ENCODE peak calls at places on chromosomes 6 and 20, in ten cellular contexts. One of them, this sample, is unnamed. For H3K36me3, the result is how much of the 10 kb centered on the place peaks cover.

GRCh38 chr6:15200087-15200486 is 45.8 kb upstream of the JARID2 start:
- DNase-seq in thoracic aorta: no peak
- DNase-seq in kidney: no peak
- DNase-seq in mesenchymal stem cell: no peak
- DNase-seq in CD4-positive, CD25-positive, alpha-beta regulatory T cell: no peak
- DNase-seq in IMR-90: no peak
- DNase-seq in neuronal stem cell: no peak
- DNase-seq in kidney epithelial cell: no peak
- DNase-seq in heart right ventricle: no peak
- DNase-seq in Peyer's patch: no peak
- DNase-seq in this sample: no peak

GRCh38 chr6:78942451-78942850 is 75.1 kb downstream of the IRAK1BP1 start:
- DNase-seq in thoracic aorta: no peak
- DNase-seq in kidney: no peak
- DNase-seq in mesenchymal stem cell: peak
- DNase-seq in CD4-positive, CD25-positive, alpha-beta regulatory T cell: no peak
- DNase-seq in IMR-90: peak
- DNase-seq in neuronal stem cell: no peak
- DNase-seq in kidney epithelial cell: no peak
- DNase-seq in heart right ventricle: no peak
- DNase-seq in Peyer's patch: no peak
- DNase-seq in this sample: no peak

GRCh38 chr6:2971420-2972218 is at the start of gene SERPINB6:
- DNase-seq in thoracic aorta: peak
- DNase-seq in kidney: peak
- DNase-seq in mesenchymal stem cell: peak
- DNase-seq in CD4-positive, CD25-positive, alpha-beta regulatory T cell: peak
- DNase-seq in IMR-90: peak
- DNase-seq in neuronal stem cell: no peak
- DNase-seq in kidney epithelial cell: no peak
- DNase-seq in heart right ventricle: peak
- DNase-seq in Peyer's patch: peak
- DNase-seq in this sample: no peak

GRCh38 chr20:15642676-15643075 is 930.6 kb downstream of the KIF16B start:
- DNase-seq in thoracic aorta: no peak
- DNase-seq in kidney: no peak
- DNase-seq in mesenchymal stem cell: peak
- DNase-seq in CD4-positive, CD25-positive, alpha-beta regulatory T cell: no peak
- DNase-seq in IMR-90: peak
- DNase-seq in neuronal stem cell: no peak
- DNase-seq in kidney epithelial cell: no peak
- DNase-seq in heart right ventricle: no peak
- DNase-seq in Peyer's patch: no peak
- DNase-seq in this sample: no peak

GRCh38 chr6:170177383-170178265 is 113.3 kb downstream of the DLL1 start:
- DNase-seq in thoracic aorta: no peak
- DNase-seq in kidney: peak
- DNase-seq in mesenchymal stem cell: peak
- DNase-seq in CD4-positive, CD25-positive, alpha-beta regulatory T cell: no peak
- DNase-seq in IMR-90: no peak
- DNase-seq in neuronal stem cell: no peak
- DNase-seq in kidney epithelial cell: no peak
- DNase-seq in heart right ventricle: no peak
- DNase-seq in Peyer's patch: peak
- DNase-seq in this sample: no peak

GRCh38 chr6:144594571-144594970 is 309.4 kb downstream of the UTRN start:
- DNase-seq in thoracic aorta: no peak
- DNase-seq in kidney: no peak
- DNase-seq in mesenchymal stem cell: no peak
- DNase-seq in CD4-positive, CD25-positive, alpha-beta regulatory T cell: no peak
- DNase-seq in IMR-90: no peak
- DNase-seq in neuronal stem cell: no peak
- DNase-seq in kidney epithelial cell: no peak
- DNase-seq in heart right ventricle: no peak
- DNase-seq in Peyer's patch: no peak
- DNase-seq in this sample: no peak

GRCh38 chr20:33370296-33370695 is 31.0 kb downstream of the CDK5RAP1 start:
- DNase-seq in thoracic aorta: no peak
- DNase-seq in kidney: no peak
- DNase-seq in mesenchymal stem cell: no peak
- DNase-seq in CD4-positive, CD25-positive, alpha-beta regulatory T cell: peak
- DNase-seq in IMR-90: no peak
- DNase-seq in neuronal stem cell: no peak
- DNase-seq in kidney epithelial cell: peak
- DNase-seq in heart right ventricle: no peak
- DNase-seq in Peyer's patch: peak
- DNase-seq in this sample: no peak

GRCh38 chr20:24977336-24977735 is 15.2 kb downstream of the APMAP start:
- DNase-seq in thoracic aorta: no peak
- DNase-seq in kidney: no peak
- DNase-seq in mesenchymal stem cell: no peak
- DNase-seq in CD4-positive, CD25-positive, alpha-beta regulatory T cell: no peak
- DNase-seq in IMR-90: no peak
- DNase-seq in neuronal stem cell: no peak
- DNase-seq in kidney epithelial cell: no peak
- DNase-seq in heart right ventricle: no peak
- DNase-seq in Peyer's patch: no peak
- DNase-seq in this sample: no peak

GRCh38 chr6:43444036-43444435 is 11.3 kb downstream of the DLK2 start:
- DNase-seq in thoracic aorta: no peak
- DNase-seq in kidney: no peak
- DNase-seq in mesenchymal stem cell: no peak
- DNase-seq in CD4-positive, CD25-positive, alpha-beta regulatory T cell: no peak
- DNase-seq in IMR-90: no peak
- DNase-seq in neuronal stem cell: no peak
- DNase-seq in kidney epithelial cell: no peak
- DNase-seq in heart right ventricle: no peak
- DNase-seq in Peyer's patch: no peak
- DNase-seq in this sample: no peak

GRCh38 chr6:111764238-111765182 is 108.7 kb downstream of the FYN start:
- DNase-seq in thoracic aorta: no peak
- DNase-seq in kidney: peak
- DNase-seq in mesenchymal stem cell: no peak
- DNase-seq in CD4-positive, CD25-positive, alpha-beta regulatory T cell: peak
- DNase-seq in IMR-90: no peak
- DNase-seq in neuronal stem cell: no peak
- DNase-seq in kidney epithelial cell: no peak
- DNase-seq in heart right ventricle: no peak
- DNase-seq in Peyer's patch: peak
- DNase-seq in this sample: peak

GRCh38 chr6:18270216-18270615 is 5.9 kb upstream of the DEK start:
- DNase-seq in thoracic aorta: no peak
- DNase-seq in kidney: no peak
- DNase-seq in mesenchymal stem cell: no peak
- DNase-seq in CD4-positive, CD25-positive, alpha-beta regulatory T cell: no peak
- DNase-seq in IMR-90: no peak
- DNase-seq in neuronal stem cell: no peak
- DNase-seq in kidney epithelial cell: no peak
- DNase-seq in heart right ventricle: no peak
- DNase-seq in Peyer's patch: no peak
- DNase-seq in this sample: no peak

GRCh38 chr20:54025166-54025835 is 45.1 kb downstream of the BCAS1 start:
- DNase-seq in thoracic aorta: no peak
- DNase-seq in kidney: no peak
- DNase-seq in mesenchymal stem cell: no peak
- DNase-seq in CD4-positive, CD25-positive, alpha-beta regulatory T cell: no peak
- DNase-seq in IMR-90: no peak
- DNase-seq in neuronal stem cell: no peak
- DNase-seq in kidney epithelial cell: peak
- DNase-seq in heart right ventricle: no peak
- DNase-seq in Peyer's patch: no peak
- DNase-seq in this sample: no peak

GRCh38 chr20:22430154-22430745 is 154.1 kb downstream of the FOXA2 start:
- DNase-seq in thoracic aorta: no peak
- DNase-seq in kidney: no peak
- DNase-seq in mesenchymal stem cell: no peak
- DNase-seq in CD4-positive, CD25-positive, alpha-beta regulatory T cell: no peak
- DNase-seq in IMR-90: no peak
- DNase-seq in neuronal stem cell: peak
- DNase-seq in kidney epithelial cell: no peak
- DNase-seq in heart right ventricle: no peak
- DNase-seq in Peyer's patch: no peak
- DNase-seq in this sample: no peak

GRCh38 chr6:137724495-137725211 is 142.4 kb upstream of the TNFAIP3 start:
- DNase-seq in thoracic aorta: no peak
- DNase-seq in kidney: no peak
- DNase-seq in mesenchymal stem cell: no peak
- DNase-seq in CD4-positive, CD25-positive, alpha-beta regulatory T cell: no peak
- DNase-seq in IMR-90: no peak
- DNase-seq in neuronal stem cell: no peak
- DNase-seq in kidney epithelial cell: no peak
- DNase-seq in heart right ventricle: peak
- DNase-seq in Peyer's patch: no peak
- DNase-seq in this sample: no peak

GRCh38 chr6:154842828-154843227 is 109.6 kb downstream of the SCAF8 start:
- DNase-seq in thoracic aorta: no peak
- DNase-seq in kidney: no peak
- DNase-seq in mesenchymal stem cell: no peak
- DNase-seq in CD4-positive, CD25-positive, alpha-beta regulatory T cell: no peak
- DNase-seq in IMR-90: no peak
- DNase-seq in neuronal stem cell: no peak
- DNase-seq in kidney epithelial cell: no peak
- DNase-seq in heart right ventricle: no peak
- DNase-seq in Peyer's patch: no peak
- DNase-seq in this sample: no peak

GRCh38 chr20:63313349-63314014 is 20.5 kb downstream of the COL20A1 start:
- DNase-seq in thoracic aorta: no peak
- DNase-seq in kidney: peak
- DNase-seq in mesenchymal stem cell: no peak
- DNase-seq in CD4-positive, CD25-positive, alpha-beta regulatory T cell: no peak
- DNase-seq in IMR-90: no peak
- DNase-seq in neuronal stem cell: no peak
- DNase-seq in kidney epithelial cell: no peak
- DNase-seq in heart right ventricle: no peak
- DNase-seq in Peyer's patch: no peak
- DNase-seq in this sample: no peak

GRCh38 chr6:24909281-24910216 is 26.2 kb downstream of the RIPOR2 start:
- DNase-seq in thoracic aorta: no peak
- DNase-seq in kidney: no peak
- DNase-seq in mesenchymal stem cell: no peak
- DNase-seq in CD4-positive, CD25-positive, alpha-beta regulatory T cell: no peak
- DNase-seq in IMR-90: no peak
- DNase-seq in neuronal stem cell: no peak
- DNase-seq in kidney epithelial cell: no peak
- DNase-seq in heart right ventricle: no peak
- DNase-seq in Peyer's patch: no peak
- DNase-seq in this sample: peak
- H3K36me3 ChIP-seq in thoracic aorta: under half
- H3K36me3 ChIP-seq in kidney: under half
- H3K36me3 ChIP-seq in mesenchymal stem cell: under half
- H3K36me3 ChIP-seq in CD4-positive, CD25-positive, alpha-beta regulatory T cell: half or more
- H3K36me3 ChIP-seq in IMR-90: under half
- H3K36me3 ChIP-seq in neuronal stem cell: under half
- H3K36me3 ChIP-seq in kidney epithelial cell: under half
- H3K36me3 ChIP-seq in heart right ventricle: under half
- H3K36me3 ChIP-seq in Peyer's patch: under half
- H3K36me3 ChIP-seq in this sample: under half

DNA sequence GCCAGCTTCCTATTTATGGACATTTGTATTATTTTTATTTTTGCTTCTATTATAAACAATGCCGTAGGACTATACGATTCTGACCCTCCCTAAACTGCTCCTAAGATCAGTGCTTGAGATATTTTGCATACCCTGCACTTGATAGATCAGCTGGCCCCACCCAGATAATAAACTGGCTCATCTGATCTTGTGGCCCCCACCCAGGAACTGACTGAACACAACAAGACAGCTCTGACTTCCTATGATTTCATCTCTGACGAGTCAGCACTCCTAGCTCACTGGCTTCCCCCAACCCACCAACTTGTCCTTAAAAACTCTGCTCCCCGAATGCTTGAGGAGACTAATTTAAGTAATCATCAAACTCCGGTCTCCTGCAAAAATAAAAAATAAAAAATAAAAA is 34.9 kb upstream of the TFAP2A start:
- DNase-seq in thoracic aorta: no peak
- DNase-seq in kidney: no peak
- DNase-seq in mesenchymal stem cell: no peak
- DNase-seq in CD4-positive, CD25-positive, alpha-beta regulatory T cell: no peak
- DNase-seq in IMR-90: no peak
- DNase-seq in neuronal stem cell: no peak
- DNase-seq in kidney epithelial cell: no peak
- DNase-seq in heart right ventricle: no peak
- DNase-seq in Peyer's patch: no peak
- DNase-seq in this sample: no peak
- H3K36me3 ChIP-seq in thoracic aorta: under half
- H3K36me3 ChIP-seq in kidney: under half
- H3K36me3 ChIP-seq in mesenchymal stem cell: under half
- H3K36me3 ChIP-seq in CD4-positive, CD25-positive, alpha-beta regulatory T cell: under half
- H3K36me3 ChIP-seq in IMR-90: under half
- H3K36me3 ChIP-seq in neuronal stem cell: under half
- H3K36me3 ChIP-seq in kidney epithelial cell: under half
- H3K36me3 ChIP-seq in heart right ventricle: under half
- H3K36me3 ChIP-seq in Peyer's patch: under half
- H3K36me3 ChIP-seq in this sample: under half

DNA sequence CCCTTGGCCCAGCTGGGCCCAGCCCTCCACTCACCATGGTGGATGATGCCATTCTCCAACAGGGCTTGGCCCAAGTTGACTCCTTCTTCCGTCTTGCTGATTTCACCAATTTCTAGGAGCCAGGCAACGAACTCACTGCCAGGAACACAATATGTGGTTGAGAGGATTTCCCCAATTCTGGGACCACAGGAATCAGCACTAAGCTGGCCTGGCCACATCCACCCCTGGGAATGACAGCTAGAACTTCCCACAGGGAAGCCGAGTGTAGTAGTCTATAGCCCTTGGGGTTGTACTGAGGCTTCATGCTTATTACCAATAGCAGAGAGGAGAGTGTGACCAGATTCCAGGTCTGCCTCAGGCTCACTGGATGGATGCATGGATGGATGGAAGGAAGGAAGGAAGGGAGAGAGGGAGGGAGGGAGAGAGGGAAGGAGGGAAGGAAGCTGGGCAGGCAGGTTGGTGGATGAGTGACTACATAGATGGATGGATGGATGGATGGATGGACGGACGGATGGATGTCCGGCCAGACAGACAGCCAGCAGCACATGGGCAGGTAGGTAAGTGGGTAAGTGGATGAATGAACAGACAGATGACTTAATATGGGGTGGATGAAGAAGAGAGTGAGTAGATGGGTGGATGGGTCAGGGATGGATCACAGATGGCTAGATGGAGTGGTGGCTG is 146.5 kb downstream of the PREX1 start:
- DNase-seq in thoracic aorta: no peak
- DNase-seq in kidney: no peak
- DNase-seq in mesenchymal stem cell: no peak
- DNase-seq in CD4-positive, CD25-positive, alpha-beta regulatory T cell: no peak
- DNase-seq in IMR-90: no peak
- DNase-seq in neuronal stem cell: no peak
- DNase-seq in kidney epithelial cell: no peak
- DNase-seq in heart right ventricle: no peak
- DNase-seq in Peyer's patch: no peak
- DNase-seq in this sample: no peak
- H3K36me3 ChIP-seq in thoracic aorta: under half
- H3K36me3 ChIP-seq in kidney: under half
- H3K36me3 ChIP-seq in mesenchymal stem cell: under half
- H3K36me3 ChIP-seq in CD4-positive, CD25-positive, alpha-beta regulatory T cell: half or more
- H3K36me3 ChIP-seq in IMR-90: under half
- H3K36me3 ChIP-seq in neuronal stem cell: half or more
- H3K36me3 ChIP-seq in kidney epithelial cell: under half
- H3K36me3 ChIP-seq in heart right ventricle: under half
- H3K36me3 ChIP-seq in Peyer's patch: under half
- H3K36me3 ChIP-seq in this sample: under half

GRCh38 chr20:45843506-45843905 is 9.9 kb downstream of the SNX21 start:
- DNase-seq in thoracic aorta: no peak
- DNase-seq in kidney: peak
- DNase-seq in mesenchymal stem cell: no peak
- DNase-seq in CD4-positive, CD25-positive, alpha-beta regulatory T cell: no peak
- DNase-seq in IMR-90: no peak
- DNase-seq in neuronal stem cell: no peak
- DNase-seq in kidney epithelial cell: no peak
- DNase-seq in heart right ventricle: no peak
- DNase-seq in Peyer's patch: no peak
- DNase-seq in this sample: no peak
- H3K36me3 ChIP-seq in thoracic aorta: under half
- H3K36me3 ChIP-seq in kidney: under half
- H3K36me3 ChIP-seq in mesenchymal stem cell: half or more
- H3K36me3 ChIP-seq in CD4-positive, CD25-positive, alpha-beta regulatory T cell: half or more
- H3K36me3 ChIP-seq in IMR-90: half or more
- H3K36me3 ChIP-seq in neuronal stem cell: half or more
- H3K36me3 ChIP-seq in kidney epithelial cell: under half
- H3K36me3 ChIP-seq in heart right ventricle: under half
- H3K36me3 ChIP-seq in Peyer's patch: half or more
- H3K36me3 ChIP-seq in this sample: under half